ENCODE peak calls at places on chromosome 6, in nine cellular contexts. L is SK-N-MC, Y is endothelial cell of umbilical vein, V is Panc1, T is lower lobe of right lung, Q is fibroblast of lung, X is ovary, K is H9, N is OCI-LY7. B is an unnamed sample.

GRCh38 chr6:54366647-54367327 is 58.5 kb downstream of the TINAG start:
- DNase-seq in Q (no peak), N (no peak), X (no peak), Y (peak), K (no peak), V (no peak), L (peak), T (no peak), B (no peak)

GRCh38 chr6:71468841-71469750 is 180.5 kb downstream of the OGFRL1 start:
- DNase-seq in N (no peak), T (no peak), L (no peak), K (no peak), Y (no peak), X (no peak), Q (peak), V (no peak), B (no peak)

GRCh38 chr6:5559651-5560050 is 298.3 kb downstream of the FARS2 start:
- DNase-seq in Q (no peak), T (no peak), N (no peak), X (no peak), V (no peak), K (no peak), L (no peak), Y (no peak), B (no peak)

GRCh38 chr6:70563540-70563939 is 3.2 kb upstream of the SDHAF4 start:
- DNase-seq in Y (no peak), L (no peak), N (no peak), Q (peak), T (no peak), V (no peak), K (no peak), X (peak), B (no peak)

GRCh38 chr6:110158479-110158878 is 21.0 kb downstream of the WASF1 start:
- DNase-seq in Y (no peak), N (no peak), V (no peak), T (no peak), K (no peak), X (no peak), Q (no peak), L (no peak), B (no peak)

GRCh38 chr6:72631480-72631879 is 9.6 kb downstream of the KCNQ5 start:
- DNase-seq in Q (no peak), L (no peak), V (no peak), N (no peak), X (no peak), Y (no peak), T (no peak), K (no peak), B (no peak)

GRCh38 chr6:119237177-119237715 is 112.3 kb downstream of the MAN1A1 start:
- DNase-seq in L (no peak), X (no peak), T (no peak), Y (no peak), V (no peak), Q (no peak), K (no peak), N (no peak), B (no peak)

GRCh38 chr6:129774697-129775447 is 64.9 kb upstream of the ARHGAP18 start:
- DNase-seq in V (peak), Q (peak), N (peak), T (peak), Y (peak), X (peak), K (peak), L (peak), B (peak)

GRCh38 chr6:95091823-95092436 is 485.4 kb upstream of the MANEA start:
- DNase-seq in Y (peak), T (no peak), L (peak), V (no peak), K (no peak), X (no peak), Q (peak), N (peak), B (no peak)

GRCh38 chr6:18392346-18392877 is 5.3 kb downstream of the RNF144B start:
- DNase-seq in X (no peak), T (no peak), Q (no peak), N (peak), L (no peak), V (no peak), Y (no peak), K (no peak), B (no peak)

GRCh38 chr6:113995632-113996031 is 24.7 kb upstream of the HDAC2 start:
- DNase-seq in Y (peak), Q (peak), T (peak), N (no peak), V (peak), X (no peak), K (peak), L (no peak), B (peak)

GRCh38 chr6:166626177-166627038 is 643 bp downstream of the RPS6KA2 start:
- DNase-seq in T (peak), N (no peak), L (no peak), K (no peak), Q (peak), V (no peak), X (peak), Y (peak), B (no peak)

GRCh38 chr6:54817834-54818233 is 28.7 kb upstream of the FAM83B start:
- DNase-seq in K (no peak), Q (no peak), Y (no peak), N (no peak), V (no peak), L (no peak), T (no peak), X (no peak), B (no peak)

GRCh38 chr6:160388922-160389321 is 40.7 kb downstream of the SLC22A3 start:
- DNase-seq in L (no peak), T (no peak), Q (no peak), N (no peak), K (no peak), Y (no peak), V (no peak), X (no peak), B (no peak)

GRCh38 chr6:12094689-12095088 is 82.6 kb downstream of the HIVEP1 start:
- DNase-seq in L (no peak), X (no peak), N (no peak), T (no peak), Q (no peak), V (no peak), Y (no peak), K (no peak), B (no peak)
- H3K27ac ChIP-seq in L (no peak), X (no peak), N (no peak), T (no peak), Q (no peak), V (no peak), Y (no peak), K (no peak), B (no peak)

GRCh38 chr6:123352279-123352678 is 284.5 kb downstream of the TRDN start:
- DNase-seq in L (no peak), K (no peak), V (no peak), X (no peak), Y (no peak), T (no peak), N (no peak), Q (no peak), B (no peak)
- H3K27ac ChIP-seq in L (no peak), K (no peak), V (no peak), X (no peak), Y (no peak), T (no peak), N (no peak), Q (no peak), B (no peak)

DNA sequence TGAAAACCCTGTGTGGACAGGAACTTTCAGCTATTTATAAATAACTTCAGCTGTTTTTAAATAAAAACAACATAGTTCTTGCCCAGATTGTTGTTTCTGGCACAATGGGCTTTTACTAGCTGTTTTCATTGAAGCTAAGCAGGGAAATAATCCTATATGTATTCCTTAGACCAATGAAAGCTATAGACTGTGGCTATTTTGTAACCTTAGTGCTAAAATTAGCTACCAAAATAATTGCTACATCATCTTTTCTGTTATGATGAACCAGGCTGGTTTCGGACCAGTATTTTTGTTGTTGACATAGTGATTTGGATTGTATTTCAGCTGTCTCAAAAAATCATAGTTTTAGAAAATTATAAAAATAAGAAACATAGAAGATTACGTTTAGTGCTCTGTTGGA is 13.7 kb downstream of the PHF3 start:
- DNase-seq in L (no peak), Y (no peak), K (no peak), X (no peak), T (no peak), Q (peak), V (no peak), N (no peak), B (no peak)
- H3K27ac ChIP-seq in L (no peak), Y (no peak), K (no peak), X (no peak), T (no peak), Q (no peak), V (no peak), N (no peak), B (no peak)

GRCh38 chr6:8027965-8028651 is 36.1 kb downstream of the BLOC1S5 start:
- DNase-seq in X (no peak), Q (peak), N (no peak), L (no peak), K (no peak), V (no peak), Y (peak), T (no peak), B (no peak)
- H3K27ac ChIP-seq in X (no peak), Q (no peak), N (no peak), L (peak), K (no peak), V (no peak), Y (peak), T (no peak), B (no peak)

GRCh38 chr6:34985236-34985635 is 96.2 kb downstream of the ANKS1A start:
- DNase-seq in N (no peak), K (no peak), Q (no peak), V (no peak), L (no peak), Y (no peak), T (no peak), X (no peak), B (no peak)
- H3K27ac ChIP-seq in N (no peak), K (no peak), Q (no peak), V (no peak), L (no peak), Y (no peak), T (no peak), X (no peak), B (no peak)

GRCh38 chr6:32183483-32184083 is 470 bp downstream of the AGER start:
- DNase-seq in N (no peak), V (no peak), T (no peak), Y (no peak), X (no peak), Q (no peak), L (no peak), K (no peak), B (peak)

GRCh38 chr6:32181890-32182529 is 2.0 kb downstream of the AGER start:
- DNase-seq in L (no peak), Q (no peak), T (no peak), X (no peak), V (no peak), N (no peak), Y (no peak), K (no peak), B (peak)

GRCh38 chr6:32183030-32183429 is 1.0 kb downstream of the AGER start:
- DNase-seq in Q (no peak), V (no peak), T (no peak), X (no peak), L (no peak), N (no peak), Y (no peak), K (no peak), B (peak)

GRCh38 chr6:32181148-32181702 is 2.8 kb downstream of the AGER start:
- DNase-seq in Q (no peak), K (no peak), X (peak), N (no peak), T (no peak), V (no peak), L (no peak), Y (no peak), B (no peak)

GRCh38 chr6:32182617-32183016 is 1.4 kb downstream of the AGER start:
- DNase-seq in Y (no peak), N (no peak), V (no peak), Q (no peak), K (no peak), L (no peak), T (no peak), X (no peak), B (peak)
- H3K27ac ChIP-seq in Y (no peak), N (no peak), V (no peak), Q (no peak), K (no peak), L (peak), T (peak), X (no peak), B (no peak)

DNA sequence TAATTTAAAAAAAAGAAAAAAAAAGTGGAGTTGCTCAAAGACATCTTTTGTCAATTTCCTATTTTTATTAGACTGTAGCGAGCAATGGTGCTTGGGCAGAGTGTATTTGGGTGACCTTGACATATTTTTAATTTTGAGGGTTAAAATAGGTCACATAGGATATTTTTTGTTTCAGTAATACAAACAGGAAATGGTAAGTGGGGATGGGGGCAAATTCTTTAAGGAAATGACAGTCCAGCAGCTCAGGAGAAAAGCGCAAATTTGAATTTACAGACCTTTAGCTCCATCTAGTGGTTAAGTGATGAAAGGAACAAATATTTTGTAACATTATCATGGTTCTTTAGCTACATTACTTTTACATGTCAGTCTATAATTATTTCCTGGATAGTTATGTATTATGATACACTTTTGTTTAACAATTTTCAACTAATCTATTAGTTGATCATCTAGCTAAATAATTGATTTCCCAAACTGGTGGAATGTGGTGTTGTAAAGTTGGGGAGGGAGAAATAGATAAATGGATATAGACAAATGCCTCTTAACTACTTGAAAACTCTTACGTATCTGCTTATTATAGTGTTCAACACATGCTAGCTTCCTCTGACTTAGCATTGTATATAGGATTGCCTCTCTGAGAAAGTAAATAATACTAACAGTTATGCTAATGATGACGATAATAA is 10.0 kb downstream of the CITED2 start:
- DNase-seq in L (peak), N (peak), T (no peak), K (no peak), Q (peak), X (no peak), Y (peak), V (no peak), B (no peak)
- H3K27ac ChIP-seq in L (peak), N (peak), T (no peak), K (no peak), Q (no peak), X (no peak), Y (no peak), V (no peak), B (no peak)